ENCODE peak calls at places on chromosome 5, in four cellular contexts. One of them, this sample, is unnamed.

GRCh38 chr5:36156619-36157018 is 4.7 kb downstream of the SKP2 start:
- DNase-seq in GM20000: no peak
- DNase-seq in tibial nerve: no peak
- DNase-seq in fibroblast of pulmonary artery: peak
- DNase-seq in this sample: no peak

GRCh38 chr5:10471672-10472071 is 30.0 kb downstream of the ROPN1L start:
- DNase-seq in tibial nerve: no peak
- DNase-seq in fibroblast of pulmonary artery: no peak
- DNase-seq in GM20000: no peak
- DNase-seq in this sample: no peak

GRCh38 chr5:175889910-175890684 is 18.7 kb downstream of the CPLX2 start:
- DNase-seq in GM20000: no peak
- DNase-seq in tibial nerve: no peak
- DNase-seq in fibroblast of pulmonary artery: no peak
- DNase-seq in this sample: no peak

GRCh38 chr5:132813599-132814440 is 718 bp downstream of the SOWAHA start:
- DNase-seq in fibroblast of pulmonary artery: no peak
- DNase-seq in GM20000: peak
- DNase-seq in tibial nerve: no peak
- DNase-seq in this sample: no peak

GRCh38 chr5:305459-305858 is 16.1 kb upstream of the AHRR start:
- DNase-seq in tibial nerve: no peak
- DNase-seq in fibroblast of pulmonary artery: no peak
- DNase-seq in GM20000: no peak
- DNase-seq in this sample: no peak

GRCh38 chr5:107658528-107658927 is 12.2 kb downstream of the EFNA5 start:
- DNase-seq in fibroblast of pulmonary artery: no peak
- DNase-seq in tibial nerve: no peak
- DNase-seq in GM20000: no peak
- DNase-seq in this sample: no peak

GRCh38 chr5:178413992-178414391 is 176.2 kb downstream of the COL23A1 start:
- DNase-seq in fibroblast of pulmonary artery: no peak
- DNase-seq in GM20000: no peak
- DNase-seq in tibial nerve: no peak
- DNase-seq in this sample: no peak

GRCh38 chr5:139130217-139130616 is 68.0 kb downstream of the SIL1 start:
- DNase-seq in GM20000: no peak
- DNase-seq in fibroblast of pulmonary artery: no peak
- DNase-seq in tibial nerve: no peak
- DNase-seq in this sample: no peak

GRCh38 chr5:146068136-146068717 is 37.1 kb downstream of the PLAC8L1 start:
- DNase-seq in GM20000: no peak
- DNase-seq in tibial nerve: no peak
- DNase-seq in fibroblast of pulmonary artery: no peak
- DNase-seq in this sample: no peak

GRCh38 chr5:134133995-134134541 is 19.6 kb downstream of the TCF7 start:
- DNase-seq in fibroblast of pulmonary artery: no peak
- DNase-seq in GM20000: no peak
- DNase-seq in tibial nerve: peak
- DNase-seq in this sample: no peak

GRCh38 chr5:125064610-125065009 is 318.2 kb upstream of the ZNF608 start:
- DNase-seq in tibial nerve: no peak
- DNase-seq in fibroblast of pulmonary artery: no peak
- DNase-seq in GM20000: no peak
- DNase-seq in this sample: no peak

GRCh38 chr5:78025540-78025939 is 249.4 kb upstream of the TBCA start:
- DNase-seq in fibroblast of pulmonary artery: no peak
- DNase-seq in tibial nerve: no peak
- DNase-seq in GM20000: no peak
- DNase-seq in this sample: no peak

GRCh38 chr5:530001-530400 is 5.8 kb upstream of the SLC9A3 start:
- DNase-seq in tibial nerve: no peak
- DNase-seq in fibroblast of pulmonary artery: no peak
- DNase-seq in GM20000: no peak
- DNase-seq in this sample: no peak

GRCh38 chr5:92969191-92969780 is 611.7 kb downstream of the NR2F1-AS1 start:
- DNase-seq in GM20000: no peak
- DNase-seq in fibroblast of pulmonary artery: peak
- DNase-seq in tibial nerve: no peak
- DNase-seq in this sample: no peak

GRCh38 chr5:113330533-113331200 is 104.1 kb downstream of the TSSK1B start:
- DNase-seq in GM20000: peak
- DNase-seq in tibial nerve: no peak
- DNase-seq in fibroblast of pulmonary artery: peak
- DNase-seq in this sample: peak

GRCh38 chr5:18314192-18314778 is 680.0 kb downstream of the TAF11L14 start:
- DNase-seq in GM20000: peak
- DNase-seq in tibial nerve: no peak
- DNase-seq in fibroblast of pulmonary artery: peak
- DNase-seq in this sample: peak

GRCh38 chr5:80569961-80570786 is at the start of gene ANKRD34B:
- DNase-seq in tibial nerve: no peak
- DNase-seq in GM20000: peak
- DNase-seq in fibroblast of pulmonary artery: peak
- DNase-seq in this sample: no peak

GRCh38 chr5:72300590-72301339 is 19.3 kb downstream of the MRPS27 start:
- DNase-seq in GM20000: no peak
- DNase-seq in tibial nerve: no peak
- DNase-seq in fibroblast of pulmonary artery: peak
- DNase-seq in this sample: no peak

This sample was measured in smooth muscle cell of the brain vasculature.